ENCODE peak calls at places on chromosomes 6 and 20, in seven cellular contexts. G is neural progenitor cell, C is ovary, U is body of pancreas, V is dorsolateral prefrontal cortex, M is transverse colon, D is heart left ventricle. X is an unnamed sample.

GRCh38 chr6:137926207-137926731 is 59.2 kb downstream of the TNFAIP3 start:
- DNase-seq in G (peak; percentile 64), C (no peak), U (no peak), V (no peak), M (no peak), D (no peak), X (peak; percentile 74)

GRCh38 chr6:148451690-148452089 is 109.1 kb downstream of the SASH1 start:
- DNase-seq in G (no peak), C (no peak), U (no peak), V (no peak), M (peak; percentile 15), D (no peak), X (peak; percentile 26)

GRCh38 chr20:38610521-38610920 is 8.9 kb downstream of the ARHGAP40 start:
- DNase-seq in G (no peak), C (no peak), U (no peak), V (no peak), M (no peak), D (no peak), X (no peak)

GRCh38 chr6:42025066-42025789 is 25.1 kb upstream of the TAF8 start:
- DNase-seq in G (no peak), C (no peak), U (no peak), V (no peak), M (no peak), D (no peak), X (peak; percentile 89)

GRCh38 chr20:35704514-35705261 is 5.5 kb downstream of the ROMO1 start:
- DNase-seq in G (no peak), C (no peak), U (no peak), V (no peak), M (no peak), D (no peak), X (no peak)

GRCh38 chr20:20744170-20744725 is 31.8 kb upstream of the RALGAPA2 start:
- DNase-seq in G (no peak), C (no peak), U (no peak), V (no peak), M (no peak), D (no peak), X (peak; percentile 44)

GRCh38 chr6:50850223-50850751 is 31.6 kb downstream of the TFAP2B start:
- DNase-seq in G (peak; percentile 72), C (no peak), U (peak; percentile 34), V (no peak), M (no peak), D (no peak), X (no peak)

GRCh38 chr20:14488756-14489479 is 151.5 kb upstream of the FLRT3 start:
- DNase-seq in G (no peak), C (no peak), U (no peak), V (no peak), M (no peak), D (no peak), X (no peak)

GRCh38 chr6:7267521-7268091 is 45.4 kb downstream of the SSR1 start:
- DNase-seq in G (no peak), C (no peak), U (peak; percentile 91), V (peak; percentile 88), M (no peak), D (no peak), X (no peak)

GRCh38 chr6:28673800-28674671 is 148.4 kb downstream of the GPX5 start:
- DNase-seq in G (peak; percentile 76), C (peak; percentile 66), U (peak; percentile 10), V (peak; percentile 72), M (no peak), D (no peak), X (peak; percentile 80)

DNA sequence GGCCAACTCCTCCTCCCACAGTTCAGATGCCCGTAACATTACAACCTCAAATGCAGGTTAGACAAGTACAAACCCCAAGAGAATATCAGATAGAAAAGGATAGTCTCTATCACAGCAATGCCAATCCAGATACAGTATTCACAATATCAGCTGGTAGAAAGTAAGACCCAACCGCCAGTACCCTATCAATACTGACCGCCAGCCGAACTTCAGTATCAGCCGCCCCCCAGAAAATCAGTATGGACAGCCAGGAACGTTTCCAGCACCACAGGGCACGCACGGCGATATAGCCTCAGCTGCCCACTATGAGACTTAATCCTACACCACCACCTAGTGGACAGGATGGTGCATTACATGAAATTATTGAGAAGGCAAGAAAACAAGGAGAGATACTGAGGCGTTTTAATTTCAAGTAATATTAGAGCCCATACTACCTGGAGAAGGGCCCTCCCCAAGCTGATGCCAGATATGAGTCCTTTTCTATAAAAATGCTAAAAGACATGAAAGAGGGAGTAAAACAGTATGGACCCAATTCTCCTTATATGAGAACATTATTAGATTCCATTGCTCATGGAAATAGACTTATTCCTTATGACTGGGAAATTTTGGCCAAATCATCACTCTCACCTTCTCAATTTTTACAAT is 17.6 kb upstream of the EIF2S2 start:
- DNase-seq in G (peak; percentile 84), C (peak; percentile 66), U (peak; percentile 80), V (peak; percentile 58), M (peak; percentile 52), D (peak; percentile 57), X (peak; percentile 81)
- H3K4me3 ChIP-seq in G (no peak overlapping the region), C (no peak overlapping the region), U (no peak overlapping the region), V (peak overlapping the region; percentile 39), M (no peak overlapping the region), D (no peak overlapping the region), X (no peak overlapping the region)

GRCh38 chr6:100458841-100459154 is 5.9 kb downstream of the SIM1 start:
- DNase-seq in G (no peak), C (no peak), U (no peak), V (no peak), M (no peak), D (no peak), X (no peak)
- H3K4me3 ChIP-seq in G (no peak overlapping the region), C (no peak overlapping the region), U (no peak overlapping the region), V (no peak overlapping the region), M (no peak overlapping the region), D (no peak overlapping the region), X (no peak overlapping the region)

DNA sequence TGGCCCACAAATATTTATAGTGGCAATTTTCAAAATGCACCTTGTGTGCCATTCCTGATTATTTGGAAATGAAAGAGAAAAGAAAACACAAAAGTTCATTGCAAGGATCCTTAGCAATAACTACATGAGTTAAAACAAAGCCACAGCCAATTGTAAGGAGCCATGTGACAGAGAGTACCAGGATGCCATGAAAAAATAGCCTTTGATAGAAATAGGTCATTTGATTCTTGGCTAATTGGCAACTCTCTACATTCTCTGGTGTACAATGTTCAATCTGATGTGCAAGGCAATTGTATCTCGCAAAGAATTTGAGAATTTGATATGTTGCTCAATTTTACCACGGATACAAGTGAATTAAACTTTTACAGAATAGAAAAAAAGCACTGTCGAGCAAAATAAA is 9.6 kb downstream of the HLA-A start:
- DNase-seq in G (no peak), C (no peak), U (no peak), V (no peak), M (no peak), D (no peak), X (no peak)
- H3K4me3 ChIP-seq in G (no peak overlapping the region), C (no peak overlapping the region), U (no peak overlapping the region), V (no peak overlapping the region), M (no peak overlapping the region), D (no peak overlapping the region), X (no peak overlapping the region)

GRCh38 chr6:1437553-1438406 is 48.4 kb downstream of the FOXF2 start:
- DNase-seq in G (no peak), C (no peak), U (no peak), V (no peak), M (no peak), D (no peak), X (no peak)
- H3K4me3 ChIP-seq in G (no peak overlapping the region), C (no peak overlapping the region), U (no peak overlapping the region), V (no peak overlapping the region), M (no peak overlapping the region), D (no peak overlapping the region), X (no peak overlapping the region)

X was measured in NB4.